ENCODE peak calls at places on chromosomes 4 and X, in eight cellular contexts. One of them, this sample, is unnamed.

GRCh38 chr4:184937030-184937710 is 81.1 kb upstream of the HELT start:
- DNase-seq in nephron progenitor cell: no peak
- DNase-seq in Calu3: no peak
- DNase-seq in SK-N-SH: no peak
- DNase-seq in HFF-Myc: no peak
- DNase-seq in mucosa of descending colon: no peak
- DNase-seq in glutamatergic neuron: no peak
- DNase-seq in breast epithelium: no peak
- DNase-seq in this sample: no peak

GRCh38 chr4:33162122-33162521 is 2442.0 kb downstream of the PCDH7 start:
- DNase-seq in nephron progenitor cell: no peak
- DNase-seq in Calu3: no peak
- DNase-seq in SK-N-SH: no peak
- DNase-seq in HFF-Myc: no peak
- DNase-seq in mucosa of descending colon: no peak
- DNase-seq in glutamatergic neuron: no peak
- DNase-seq in breast epithelium: no peak
- DNase-seq in this sample: no peak

GRCh38 chrX:72142094-72142843 is 10.6 kb upstream of the RTL5 start:
- DNase-seq in nephron progenitor cell: no peak
- DNase-seq in Calu3: no peak
- DNase-seq in SK-N-SH: peak
- DNase-seq in HFF-Myc: no peak
- DNase-seq in mucosa of descending colon: no peak
- DNase-seq in glutamatergic neuron: peak
- DNase-seq in breast epithelium: no peak
- DNase-seq in this sample: no peak

GRCh38 chrX:44431206-44431605 is 87.7 kb upstream of the EFHC2 start:
- DNase-seq in nephron progenitor cell: no peak
- DNase-seq in Calu3: peak
- DNase-seq in SK-N-SH: no peak
- DNase-seq in HFF-Myc: no peak
- DNase-seq in mucosa of descending colon: no peak
- DNase-seq in glutamatergic neuron: no peak
- DNase-seq in breast epithelium: no peak
- DNase-seq in this sample: no peak

GRCh38 chrX:100615015-100615414 is 21.6 kb downstream of the TSPAN6 start:
- DNase-seq in nephron progenitor cell: no peak
- DNase-seq in Calu3: peak
- DNase-seq in SK-N-SH: peak
- DNase-seq in HFF-Myc: peak
- DNase-seq in mucosa of descending colon: no peak
- DNase-seq in glutamatergic neuron: no peak
- DNase-seq in breast epithelium: no peak
- DNase-seq in this sample: peak

GRCh38 chrX:149151805-149152757 is 353.0 kb downstream of the IDS start:
- DNase-seq in nephron progenitor cell: no peak
- DNase-seq in Calu3: no peak
- DNase-seq in SK-N-SH: no peak
- DNase-seq in HFF-Myc: no peak
- DNase-seq in mucosa of descending colon: no peak
- DNase-seq in glutamatergic neuron: no peak
- DNase-seq in breast epithelium: no peak
- DNase-seq in this sample: no peak

GRCh38 chr4:84706286-84706685 is 123.4 kb downstream of the CDS1 start:
- DNase-seq in nephron progenitor cell: no peak
- DNase-seq in Calu3: no peak
- DNase-seq in SK-N-SH: no peak
- DNase-seq in HFF-Myc: no peak
- DNase-seq in mucosa of descending colon: no peak
- DNase-seq in glutamatergic neuron: no peak
- DNase-seq in breast epithelium: no peak
- DNase-seq in this sample: no peak

GRCh38 chrX:129957241-129958099 is 25.0 kb upstream of the BCORL1 start:
- DNase-seq in nephron progenitor cell: peak
- DNase-seq in Calu3: peak
- DNase-seq in SK-N-SH: peak
- DNase-seq in HFF-Myc: no peak
- DNase-seq in mucosa of descending colon: peak
- DNase-seq in glutamatergic neuron: peak
- DNase-seq in breast epithelium: no peak
- DNase-seq in this sample: no peak

GRCh38 chr4:120078216-120078615 is 11.6 kb upstream of the MAD2L1 start:
- DNase-seq in nephron progenitor cell: no peak
- DNase-seq in Calu3: no peak
- DNase-seq in SK-N-SH: no peak
- DNase-seq in HFF-Myc: no peak
- DNase-seq in mucosa of descending colon: no peak
- DNase-seq in glutamatergic neuron: no peak
- DNase-seq in breast epithelium: no peak
- DNase-seq in this sample: no peak

GRCh38 chrX:7362111-7362510 is 214.2 kb upstream of the PUDP start:
- DNase-seq in nephron progenitor cell: no peak
- DNase-seq in Calu3: no peak
- DNase-seq in SK-N-SH: no peak
- DNase-seq in HFF-Myc: no peak
- DNase-seq in mucosa of descending colon: no peak
- DNase-seq in glutamatergic neuron: no peak
- DNase-seq in breast epithelium: no peak
- DNase-seq in this sample: no peak

GRCh38 chr4:85556293-85556692 is 81.3 kb downstream of the ARHGAP24 start:
- DNase-seq in nephron progenitor cell: no peak
- DNase-seq in Calu3: no peak
- DNase-seq in SK-N-SH: no peak
- DNase-seq in HFF-Myc: no peak
- DNase-seq in mucosa of descending colon: no peak
- DNase-seq in glutamatergic neuron: no peak
- DNase-seq in breast epithelium: no peak
- DNase-seq in this sample: no peak

GRCh38 chr4:5895287-5895686 is 2.4 kb upstream of the CRMP1 start:
- DNase-seq in nephron progenitor cell: no peak
- DNase-seq in Calu3: no peak
- DNase-seq in SK-N-SH: no peak
- DNase-seq in HFF-Myc: no peak
- DNase-seq in mucosa of descending colon: no peak
- DNase-seq in glutamatergic neuron: no peak
- DNase-seq in breast epithelium: no peak
- DNase-seq in this sample: no peak

GRCh38 chr4:73410916-73411730 is 7.0 kb downstream of the ALB start:
- DNase-seq in nephron progenitor cell: no peak
- DNase-seq in Calu3: no peak
- DNase-seq in SK-N-SH: no peak
- DNase-seq in HFF-Myc: no peak
- DNase-seq in mucosa of descending colon: no peak
- DNase-seq in glutamatergic neuron: no peak
- DNase-seq in breast epithelium: no peak
- DNase-seq in this sample: no peak

GRCh38 chr4:11297627-11298026 is 131.1 kb downstream of the HS3ST1 start:
- DNase-seq in nephron progenitor cell: no peak
- DNase-seq in Calu3: no peak
- DNase-seq in SK-N-SH: no peak
- DNase-seq in HFF-Myc: no peak
- DNase-seq in mucosa of descending colon: no peak
- DNase-seq in glutamatergic neuron: no peak
- DNase-seq in breast epithelium: no peak
- DNase-seq in this sample: no peak

GRCh38 chr4:147678796-147679549 is 5.0 kb downstream of the PRMT9 start:
- DNase-seq in nephron progenitor cell: no peak
- DNase-seq in Calu3: no peak
- DNase-seq in SK-N-SH: no peak
- DNase-seq in HFF-Myc: no peak
- DNase-seq in mucosa of descending colon: no peak
- DNase-seq in glutamatergic neuron: no peak
- DNase-seq in breast epithelium: no peak
- DNase-seq in this sample: no peak

GRCh38 chr4:90845777-90846176 is 718.6 kb downstream of the CCSER1 start:
- DNase-seq in nephron progenitor cell: no peak
- DNase-seq in Calu3: no peak
- DNase-seq in SK-N-SH: no peak
- DNase-seq in HFF-Myc: no peak
- DNase-seq in mucosa of descending colon: no peak
- DNase-seq in glutamatergic neuron: no peak
- DNase-seq in breast epithelium: no peak
- DNase-seq in this sample: no peak

GRCh38 chrX:10041383-10041782 is 74.2 kb downstream of the CLDN34 start:
- DNase-seq in nephron progenitor cell: no peak
- DNase-seq in Calu3: no peak
- DNase-seq in SK-N-SH: no peak
- DNase-seq in HFF-Myc: no peak
- DNase-seq in mucosa of descending colon: no peak
- DNase-seq in glutamatergic neuron: no peak
- DNase-seq in breast epithelium: no peak
- DNase-seq in this sample: no peak

GRCh38 chrX:115047181-115047580 is 29.8 kb upstream of the IL13RA2 start:
- DNase-seq in nephron progenitor cell: no peak
- DNase-seq in Calu3: no peak
- DNase-seq in SK-N-SH: no peak
- DNase-seq in HFF-Myc: no peak
- DNase-seq in mucosa of descending colon: no peak
- DNase-seq in glutamatergic neuron: no peak
- DNase-seq in breast epithelium: no peak
- DNase-seq in this sample: no peak

DNA sequence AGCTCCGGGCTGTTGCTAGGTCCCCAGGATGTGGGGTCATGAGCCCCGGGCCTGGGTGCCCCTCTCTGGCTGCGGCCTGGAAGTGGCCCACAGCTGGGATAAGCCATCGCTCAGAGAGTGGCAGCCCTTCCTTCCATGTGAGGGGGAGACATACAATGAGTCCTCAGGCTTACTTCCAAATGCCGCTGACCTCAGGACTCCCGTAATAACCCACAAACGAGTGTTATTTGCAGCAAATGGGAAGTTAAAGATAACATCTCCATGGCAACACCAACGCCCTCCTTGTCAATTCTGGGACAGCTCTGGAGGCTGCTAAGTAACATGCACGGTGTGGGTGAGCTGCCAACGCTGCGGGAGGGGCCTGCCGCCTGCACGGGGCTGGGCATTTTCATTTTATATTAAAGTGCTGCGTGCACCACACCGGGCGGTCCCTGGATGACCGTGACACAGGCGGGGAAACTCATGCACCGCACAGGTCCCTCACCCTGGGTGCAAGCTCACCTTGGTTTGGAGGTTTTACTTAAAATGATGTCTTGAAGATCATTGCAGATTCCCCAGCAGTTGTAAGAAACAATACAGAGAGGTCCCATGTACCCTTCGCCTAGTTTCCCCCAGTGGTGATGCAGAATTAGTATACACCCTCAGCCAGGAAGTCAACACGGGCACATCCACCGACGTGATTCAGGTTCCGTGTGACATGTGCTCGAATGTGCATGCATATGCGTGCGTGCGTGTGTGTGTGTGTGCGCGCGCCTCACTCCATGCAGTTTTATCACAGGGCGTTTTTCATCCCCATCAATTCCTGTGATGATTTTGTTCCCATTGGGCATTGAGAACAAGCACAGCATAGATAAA is 79.4 kb downstream of the ABLIM2 start:
- DNase-seq in nephron progenitor cell: no peak
- DNase-seq in Calu3: peak
- DNase-seq in SK-N-SH: peak
- DNase-seq in HFF-Myc: no peak
- DNase-seq in mucosa of descending colon: peak
- DNase-seq in glutamatergic neuron: no peak
- DNase-seq in breast epithelium: no peak
- DNase-seq in this sample: no peak
- TF ChIP-seq CTCF in nephron progenitor cell: no peak
- TF ChIP-seq CTCF in Calu3: no peak
- TF ChIP-seq CTCF in SK-N-SH: no peak
- TF ChIP-seq CTCF in HFF-Myc: no peak
- TF ChIP-seq CTCF in mucosa of descending colon: no peak
- TF ChIP-seq CTCF in glutamatergic neuron: no peak
- TF ChIP-seq CTCF in breast epithelium: no peak
- TF ChIP-seq CTCF in this sample: no peak

GRCh38 chr4:110503588-110504435 is 27.9 kb downstream of the ENPEP start:
- DNase-seq in nephron progenitor cell: no peak
- DNase-seq in Calu3: no peak
- DNase-seq in SK-N-SH: no peak
- DNase-seq in HFF-Myc: no peak
- DNase-seq in mucosa of descending colon: no peak
- DNase-seq in glutamatergic neuron: no peak
- DNase-seq in breast epithelium: no peak
- DNase-seq in this sample: no peak
- TF ChIP-seq CTCF in nephron progenitor cell: no peak
- TF ChIP-seq CTCF in Calu3: no peak
- TF ChIP-seq CTCF in SK-N-SH: no peak
- TF ChIP-seq CTCF in HFF-Myc: no peak
- TF ChIP-seq CTCF in mucosa of descending colon: no peak
- TF ChIP-seq CTCF in glutamatergic neuron: no peak
- TF ChIP-seq CTCF in breast epithelium: no peak
- TF ChIP-seq CTCF in this sample: no peak

DNA sequence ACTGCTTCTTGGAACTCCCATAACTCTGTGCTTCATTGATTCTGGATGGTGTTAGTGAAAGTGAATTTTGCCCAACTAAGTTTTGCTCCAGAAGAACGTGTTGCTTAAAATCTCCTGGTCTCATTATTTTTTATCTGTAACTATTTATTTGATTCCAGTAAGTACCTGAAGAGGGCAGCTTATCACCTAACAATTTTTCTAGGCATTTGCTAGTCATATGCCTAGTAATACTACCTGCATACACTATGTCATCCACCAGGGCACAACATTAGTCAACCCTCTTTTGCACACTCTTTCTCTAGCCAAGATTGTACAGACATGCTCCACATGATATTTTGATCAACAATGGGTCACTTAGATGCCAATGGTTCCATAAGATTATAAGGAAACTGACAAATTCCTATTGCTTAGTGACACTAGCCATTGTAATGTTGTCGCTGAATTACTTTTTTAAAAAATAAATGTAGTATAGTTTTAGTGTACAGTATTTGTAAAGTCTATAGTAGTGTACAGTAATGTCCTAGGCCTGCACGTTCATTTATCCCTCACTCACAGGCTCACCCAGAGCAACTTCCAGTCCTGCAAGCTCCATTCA is 499.9 kb upstream of the AADAT start:
- DNase-seq in nephron progenitor cell: no peak
- DNase-seq in Calu3: peak
- DNase-seq in SK-N-SH: peak
- DNase-seq in HFF-Myc: no peak
- DNase-seq in mucosa of descending colon: no peak
- DNase-seq in glutamatergic neuron: no peak
- DNase-seq in breast epithelium: no peak
- DNase-seq in this sample: no peak
- TF ChIP-seq CTCF in nephron progenitor cell: peak
- TF ChIP-seq CTCF in Calu3: peak
- TF ChIP-seq CTCF in SK-N-SH: peak
- TF ChIP-seq CTCF in HFF-Myc: no peak
- TF ChIP-seq CTCF in mucosa of descending colon: no peak
- TF ChIP-seq CTCF in glutamatergic neuron: peak
- TF ChIP-seq CTCF in breast epithelium: no peak
- TF ChIP-seq CTCF in this sample: no peak

DNA sequence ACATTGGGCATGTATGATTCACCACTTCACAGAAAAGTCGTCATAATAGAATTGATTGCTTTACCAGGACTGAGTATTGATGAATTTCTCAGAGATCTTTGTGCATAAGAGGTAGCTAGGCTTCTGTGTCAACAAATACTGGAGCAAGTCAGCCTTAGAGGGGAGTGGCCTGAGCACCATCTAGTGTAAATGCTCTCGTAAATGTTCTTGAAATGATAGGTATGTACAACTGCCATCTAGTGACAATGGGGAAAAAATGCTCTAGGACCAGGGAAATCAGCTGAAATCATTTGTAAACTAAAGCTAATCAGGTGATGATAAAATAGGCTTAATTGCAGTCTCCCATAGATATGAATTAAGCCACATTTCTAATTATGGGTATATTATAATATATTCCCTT is 309.4 kb upstream of the FMR1 start:
- DNase-seq in nephron progenitor cell: no peak
- DNase-seq in Calu3: no peak
- DNase-seq in SK-N-SH: no peak
- DNase-seq in HFF-Myc: no peak
- DNase-seq in mucosa of descending colon: no peak
- DNase-seq in glutamatergic neuron: no peak
- DNase-seq in breast epithelium: no peak
- DNase-seq in this sample: no peak
- TF ChIP-seq CTCF in nephron progenitor cell: no peak
- TF ChIP-seq CTCF in Calu3: no peak
- TF ChIP-seq CTCF in SK-N-SH: no peak
- TF ChIP-seq CTCF in HFF-Myc: no peak
- TF ChIP-seq CTCF in mucosa of descending colon: no peak
- TF ChIP-seq CTCF in glutamatergic neuron: no peak
- TF ChIP-seq CTCF in breast epithelium: no peak
- TF ChIP-seq CTCF in this sample: no peak

This sample was measured in AG09319.